ENCODE peak calls at places on chromosomes 3 and 15, in five cellular contexts. One of them, this sample, is unnamed.

GRCh38 chr3:86814321-86814720 is 176.6 kb downstream of the VGLL3 start:
- DNase-seq in Peyer's patch: no peak
- DNase-seq in adrenal gland: no peak
- DNase-seq in BE2C: no peak
- DNase-seq in vagina: no peak
- DNase-seq in this sample: no peak

GRCh38 chr3:17741621-17742091 is 775 bp downstream of the TBC1D5 start:
- DNase-seq in Peyer's patch: peak; percentile 82
- DNase-seq in adrenal gland: no peak
- DNase-seq in BE2C: no peak
- DNase-seq in vagina: no peak
- DNase-seq in this sample: no peak

GRCh38 chr3:81395739-81396138 is 365.7 kb downstream of the GBE1 start:
- DNase-seq in Peyer's patch: no peak
- DNase-seq in adrenal gland: no peak
- DNase-seq in BE2C: peak; percentile 56
- DNase-seq in vagina: no peak
- DNase-seq in this sample: no peak

GRCh38 chr3:155070316-155070715 is 9.8 kb upstream of the MME start:
- DNase-seq in Peyer's patch: no peak
- DNase-seq in adrenal gland: no peak
- DNase-seq in BE2C: no peak
- DNase-seq in vagina: no peak
- DNase-seq in this sample: no peak

GRCh38 chr3:33064929-33065328 is 32.0 kb downstream of the GLB1 start:
- DNase-seq in Peyer's patch: no peak
- DNase-seq in adrenal gland: no peak
- DNase-seq in BE2C: no peak
- DNase-seq in vagina: no peak
- DNase-seq in this sample: no peak

GRCh38 chr3:56119575-56120349 is 348.5 kb downstream of the ERC2 start:
- DNase-seq in Peyer's patch: no peak
- DNase-seq in adrenal gland: peak; percentile 18
- DNase-seq in BE2C: no peak
- DNase-seq in vagina: no peak
- DNase-seq in this sample: no peak

GRCh38 chr3:195807681-195808121 is 4.0 kb downstream of the MUC4 start:
- DNase-seq in Peyer's patch: no peak
- DNase-seq in adrenal gland: no peak
- DNase-seq in BE2C: no peak
- DNase-seq in vagina: no peak
- DNase-seq in this sample: no peak

GRCh38 chr15:34650177-34650576 is 66.7 kb upstream of the GOLGA8B start:
- DNase-seq in Peyer's patch: no peak
- DNase-seq in adrenal gland: no peak
- DNase-seq in BE2C: no peak
- DNase-seq in vagina: no peak
- DNase-seq in this sample: no peak

GRCh38 chr15:69117431-69117841 is 43.0 kb upstream of the GLCE start:
- DNase-seq in Peyer's patch: no peak
- DNase-seq in adrenal gland: no peak
- DNase-seq in BE2C: peak; percentile 41
- DNase-seq in vagina: no peak
- DNase-seq in this sample: no peak

GRCh38 chr3:3683261-3683660 is 116.0 kb upstream of the LRRN1 start:
- DNase-seq in Peyer's patch: no peak
- DNase-seq in adrenal gland: no peak
- DNase-seq in BE2C: no peak
- DNase-seq in vagina: no peak
- DNase-seq in this sample: no peak

GRCh38 chr3:147509444-147509843 is 100.3 kb downstream of the ZIC1 start:
- DNase-seq in Peyer's patch: no peak
- DNase-seq in adrenal gland: no peak
- DNase-seq in BE2C: no peak
- DNase-seq in vagina: no peak
- DNase-seq in this sample: no peak

GRCh38 chr3:34260991-34261365 is 462.5 kb downstream of the PDCD6IP start:
- DNase-seq in Peyer's patch: no peak
- DNase-seq in adrenal gland: no peak
- DNase-seq in BE2C: no peak
- DNase-seq in vagina: no peak
- DNase-seq in this sample: no peak

GRCh38 chr3:18438586-18438985 is 13.4 kb upstream of the SATB1 start:
- DNase-seq in Peyer's patch: peak; percentile 67
- DNase-seq in adrenal gland: no peak
- DNase-seq in BE2C: no peak
- DNase-seq in vagina: no peak
- DNase-seq in this sample: no peak

GRCh38 chr3:7876741-7877297 is 624.8 kb upstream of the LMCD1 start:
- DNase-seq in Peyer's patch: no peak
- DNase-seq in adrenal gland: no peak
- DNase-seq in BE2C: no peak
- DNase-seq in vagina: no peak
- DNase-seq in this sample: no peak

GRCh38 chr3:11624704-11625375 is 18.9 kb downstream of the VGLL4 start:
- DNase-seq in Peyer's patch: no peak
- DNase-seq in adrenal gland: no peak
- DNase-seq in BE2C: no peak
- DNase-seq in vagina: no peak
- DNase-seq in this sample: no peak

GRCh38 chr3:172213168-172213567 is 173.8 kb downstream of the FNDC3B start:
- DNase-seq in Peyer's patch: no peak
- DNase-seq in adrenal gland: no peak
- DNase-seq in BE2C: no peak
- DNase-seq in vagina: no peak
- DNase-seq in this sample: no peak

GRCh38 chr15:63075072-63075995 is 32.8 kb downstream of the TPM1 start:
- DNase-seq in Peyer's patch: no peak
- DNase-seq in adrenal gland: no peak
- DNase-seq in BE2C: no peak
- DNase-seq in vagina: no peak
- DNase-seq in this sample: no peak
- H3K4me1 ChIP-seq in Peyer's patch: no peaks in the 10 kb centered on the region
- H3K4me1 ChIP-seq in adrenal gland: peaks cover 12% of the 10 kb centered on the region
- H3K4me1 ChIP-seq in BE2C: peaks cover 7% of the 10 kb centered on the region
- H3K4me1 ChIP-seq in vagina: peaks cover 15% of the 10 kb centered on the region
- H3K4me1 ChIP-seq in this sample: peaks cover 16% of the 10 kb centered on the region

GRCh38 chr3:177062052-177062732 is 135.1 kb downstream of the TBL1XR1 start:
- DNase-seq in Peyer's patch: no peak
- DNase-seq in adrenal gland: no peak
- DNase-seq in BE2C: no peak
- DNase-seq in vagina: no peak
- DNase-seq in this sample: no peak
- H3K4me1 ChIP-seq in Peyer's patch: no peaks in the 10 kb centered on the region
- H3K4me1 ChIP-seq in adrenal gland: no peaks in the 10 kb centered on the region
- H3K4me1 ChIP-seq in BE2C: peaks cover 5% of the 10 kb centered on the region
- H3K4me1 ChIP-seq in vagina: peaks cover 29% of the 10 kb centered on the region
- H3K4me1 ChIP-seq in this sample: no peaks in the 10 kb centered on the region

DNA sequence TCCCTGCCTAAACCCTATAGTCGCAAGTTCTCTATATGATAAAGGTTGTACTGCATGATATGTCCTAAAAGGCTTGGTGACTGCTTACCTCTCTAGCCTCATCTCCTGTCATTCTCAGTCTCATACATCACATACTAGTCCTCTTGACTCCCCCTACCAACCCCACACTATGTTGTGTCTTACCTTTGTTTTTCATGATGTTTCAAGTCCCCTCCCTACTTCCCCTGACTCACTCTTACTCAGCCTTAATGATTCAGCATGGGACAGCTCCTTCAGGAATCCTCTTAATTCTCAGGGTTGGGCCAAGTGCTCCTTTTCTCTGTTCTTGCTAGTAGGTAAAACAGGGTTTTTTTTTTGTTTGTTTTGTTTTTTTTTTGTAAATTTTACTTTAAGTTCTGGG is 49.6 kb downstream of the SLMAP start:
- DNase-seq in Peyer's patch: peak; percentile 59
- DNase-seq in adrenal gland: peak; percentile 37
- DNase-seq in BE2C: no peak
- DNase-seq in vagina: no peak
- DNase-seq in this sample: no peak
- H3K4me1 ChIP-seq in Peyer's patch: no peaks in the 10 kb centered on the region
- H3K4me1 ChIP-seq in adrenal gland: peaks cover 22% of the 10 kb centered on the region
- H3K4me1 ChIP-seq in BE2C: no peaks in the 10 kb centered on the region
- H3K4me1 ChIP-seq in vagina: peaks cover 59% of the 10 kb centered on the region
- H3K4me1 ChIP-seq in this sample: peaks cover 30% of the 10 kb centered on the region

GRCh38 chr3:71541313-71541712 is 42.2 kb downstream of the FOXP1 start:
- DNase-seq in Peyer's patch: no peak
- DNase-seq in adrenal gland: no peak
- DNase-seq in BE2C: no peak
- DNase-seq in vagina: no peak
- DNase-seq in this sample: no peak
- H3K4me1 ChIP-seq in Peyer's patch: no peaks in the 10 kb centered on the region
- H3K4me1 ChIP-seq in adrenal gland: peaks cover 20% of the 10 kb centered on the region
- H3K4me1 ChIP-seq in BE2C: no peaks in the 10 kb centered on the region
- H3K4me1 ChIP-seq in vagina: peaks cover 36% of the 10 kb centered on the region
- H3K4me1 ChIP-seq in this sample: no peaks in the 10 kb centered on the region

GRCh38 chr15:58562135-58562534 is 130.3 kb downstream of the LIPC start:
- DNase-seq in Peyer's patch: no peak
- DNase-seq in adrenal gland: no peak
- DNase-seq in BE2C: no peak
- DNase-seq in vagina: no peak
- DNase-seq in this sample: peak; percentile 11
- H3K4me1 ChIP-seq in Peyer's patch: no peaks in the 10 kb centered on the region
- H3K4me1 ChIP-seq in adrenal gland: no peaks in the 10 kb centered on the region
- H3K4me1 ChIP-seq in BE2C: peaks cover 9% of the 10 kb centered on the region
- H3K4me1 ChIP-seq in vagina: no peaks in the 10 kb centered on the region
- H3K4me1 ChIP-seq in this sample: no peaks in the 10 kb centered on the region

DNA sequence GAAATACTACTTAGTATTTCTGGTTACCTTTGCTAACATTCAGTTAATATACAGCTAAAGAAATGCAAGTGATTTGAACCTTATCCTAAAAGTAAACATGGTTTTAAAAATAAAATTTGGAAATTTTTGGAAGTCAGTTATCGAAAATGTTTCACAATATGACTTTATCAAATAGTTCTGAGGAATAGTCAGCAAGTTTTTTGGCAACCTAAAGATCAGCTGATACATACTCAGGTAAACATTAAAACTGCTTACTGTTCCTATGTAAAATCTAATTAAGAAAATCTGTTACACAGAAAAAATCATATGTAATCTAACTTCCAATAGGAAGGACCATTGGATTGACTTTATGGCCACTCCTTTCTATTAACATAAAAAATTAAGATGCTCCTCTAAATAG is 24.1 kb downstream of the IFT80 start:
- DNase-seq in Peyer's patch: no peak
- DNase-seq in adrenal gland: no peak
- DNase-seq in BE2C: no peak
- DNase-seq in vagina: no peak
- DNase-seq in this sample: no peak
- H3K4me1 ChIP-seq in Peyer's patch: no peaks in the 10 kb centered on the region
- H3K4me1 ChIP-seq in adrenal gland: no peaks in the 10 kb centered on the region
- H3K4me1 ChIP-seq in BE2C: no peaks in the 10 kb centered on the region
- H3K4me1 ChIP-seq in vagina: no peaks in the 10 kb centered on the region
- H3K4me1 ChIP-seq in this sample: no peaks in the 10 kb centered on the region

GRCh38 chr3:141414141-141414689 is 45.9 kb downstream of the ZBTB38 start:
- DNase-seq in Peyer's patch: no peak
- DNase-seq in adrenal gland: no peak
- DNase-seq in BE2C: no peak
- DNase-seq in vagina: no peak
- DNase-seq in this sample: no peak
- H3K4me1 ChIP-seq in Peyer's patch: peaks cover 10% of the 10 kb centered on the region
- H3K4me1 ChIP-seq in adrenal gland: peaks cover 70% of the 10 kb centered on the region
- H3K4me1 ChIP-seq in BE2C: peaks cover 15% of the 10 kb centered on the region
- H3K4me1 ChIP-seq in vagina: peaks cover 83% of the 10 kb centered on the region
- H3K4me1 ChIP-seq in this sample: no peaks in the 10 kb centered on the region

GRCh38 chr3:187066228-187066995 is 72.9 kb downstream of the RPL39L start:
- DNase-seq in Peyer's patch: no peak
- DNase-seq in adrenal gland: no peak
- DNase-seq in BE2C: peak; percentile 39
- DNase-seq in vagina: peak; percentile 49
- DNase-seq in this sample: no peak
- H3K4me1 ChIP-seq in Peyer's patch: peaks cover 5% of the 10 kb centered on the region
- H3K4me1 ChIP-seq in adrenal gland: no peaks in the 10 kb centered on the region
- H3K4me1 ChIP-seq in BE2C: no peaks in the 10 kb centered on the region
- H3K4me1 ChIP-seq in vagina: no peaks in the 10 kb centered on the region
- H3K4me1 ChIP-seq in this sample: no peaks in the 10 kb centered on the region

GRCh38 chr3:152323834-152324233 is 55.1 kb downstream of the MBNL1 start:
- DNase-seq in Peyer's patch: no peak
- DNase-seq in adrenal gland: no peak
- DNase-seq in BE2C: no peak
- DNase-seq in vagina: no peak
- DNase-seq in this sample: no peak

GRCh38 chr3:152325136-152325535 is 56.4 kb downstream of the MBNL1 start:
- DNase-seq in Peyer's patch: no peak
- DNase-seq in adrenal gland: no peak
- DNase-seq in BE2C: no peak
- DNase-seq in vagina: no peak
- DNase-seq in this sample: no peak

GRCh38 chr3:152321806-152322377 is 53.2 kb downstream of the MBNL1 start:
- DNase-seq in Peyer's patch: no peak
- DNase-seq in adrenal gland: no peak
- DNase-seq in BE2C: no peak
- DNase-seq in vagina: no peak
- DNase-seq in this sample: no peak

GRCh38 chr3:152321321-152321720 is 52.6 kb downstream of the MBNL1 start:
- DNase-seq in Peyer's patch: no peak
- DNase-seq in adrenal gland: no peak
- DNase-seq in BE2C: no peak
- DNase-seq in vagina: no peak
- DNase-seq in this sample: no peak

GRCh38 chr3:152322756-152323155 is 54.0 kb downstream of the MBNL1 start:
- DNase-seq in Peyer's patch: no peak
- DNase-seq in adrenal gland: no peak
- DNase-seq in BE2C: no peak
- DNase-seq in vagina: no peak
- DNase-seq in this sample: no peak
- H3K4me1 ChIP-seq in Peyer's patch: no peaks in the 10 kb centered on the region
- H3K4me1 ChIP-seq in adrenal gland: no peaks in the 10 kb centered on the region
- H3K4me1 ChIP-seq in BE2C: peaks cover 14% of the 10 kb centered on the region
- H3K4me1 ChIP-seq in vagina: peaks cover 77% of the 10 kb centered on the region
- H3K4me1 ChIP-seq in this sample: peaks cover 73% of the 10 kb centered on the region

This sample was measured in right atrium auricular region.